ENCODE peak calls at places on chromosomes 16 and 17, in eight cellular contexts. One of them, this sample, is unnamed.

GRCh38 chr16:11233727-11234376 is 22.2 kb downstream of the SOCS1 start:
- DNase-seq in uterus: no peak
- DNase-seq in IMR-90: no peak
- DNase-seq in HL-60: no peak
- DNase-seq in B cell: peak
- DNase-seq in type B pancreatic cell: no peak
- DNase-seq in glutamatergic neuron: no peak
- DNase-seq in kidney epithelial cell: no peak
- DNase-seq in this sample: no peak

GRCh38 chr17:49703557-49704277 is 4.0 kb downstream of the SLC35B1 start:
- DNase-seq in uterus: no peak
- DNase-seq in IMR-90: peak
- DNase-seq in HL-60: no peak
- DNase-seq in B cell: peak
- DNase-seq in type B pancreatic cell: no peak
- DNase-seq in glutamatergic neuron: peak
- DNase-seq in kidney epithelial cell: no peak
- DNase-seq in this sample: no peak

GRCh38 chr17:44672479-44673093 is 16.3 kb downstream of the MEIOC start:
- DNase-seq in uterus: no peak
- DNase-seq in IMR-90: peak
- DNase-seq in HL-60: no peak
- DNase-seq in B cell: no peak
- DNase-seq in type B pancreatic cell: no peak
- DNase-seq in glutamatergic neuron: no peak
- DNase-seq in kidney epithelial cell: no peak
- DNase-seq in this sample: no peak

GRCh38 chr16:56669840-56670639 is 426 bp downstream of the MT1H start:
- DNase-seq in uterus: no peak
- DNase-seq in IMR-90: no peak
- DNase-seq in HL-60: no peak
- DNase-seq in B cell: no peak
- DNase-seq in type B pancreatic cell: no peak
- DNase-seq in glutamatergic neuron: no peak
- DNase-seq in kidney epithelial cell: no peak
- DNase-seq in this sample: no peak

GRCh38 chr17:9226794-9227135 is 205.5 kb downstream of the NTN1 start:
- DNase-seq in uterus: no peak
- DNase-seq in IMR-90: no peak
- DNase-seq in HL-60: no peak
- DNase-seq in B cell: no peak
- DNase-seq in type B pancreatic cell: no peak
- DNase-seq in glutamatergic neuron: peak
- DNase-seq in kidney epithelial cell: no peak
- DNase-seq in this sample: no peak

GRCh38 chr17:42107597-42108576 is 4.6 kb downstream of the DHX58 start:
- DNase-seq in uterus: peak
- DNase-seq in IMR-90: peak
- DNase-seq in HL-60: peak
- DNase-seq in B cell: peak
- DNase-seq in type B pancreatic cell: peak
- DNase-seq in glutamatergic neuron: peak
- DNase-seq in kidney epithelial cell: no peak
- DNase-seq in this sample: peak

GRCh38 chr17:31580331-31581021 is 189.0 kb downstream of the RAB11FIP4 start:
- DNase-seq in uterus: no peak
- DNase-seq in IMR-90: peak
- DNase-seq in HL-60: peak
- DNase-seq in B cell: no peak
- DNase-seq in type B pancreatic cell: no peak
- DNase-seq in glutamatergic neuron: no peak
- DNase-seq in kidney epithelial cell: no peak
- DNase-seq in this sample: no peak

GRCh38 chr17:69762359-69762758 is 312.7 kb upstream of the KCNJ16 start:
- DNase-seq in uterus: no peak
- DNase-seq in IMR-90: no peak
- DNase-seq in HL-60: no peak
- DNase-seq in B cell: no peak
- DNase-seq in type B pancreatic cell: no peak
- DNase-seq in glutamatergic neuron: no peak
- DNase-seq in kidney epithelial cell: no peak
- DNase-seq in this sample: no peak

GRCh38 chr16:54176376-54176901 is 110.1 kb downstream of the IRX3 start:
- DNase-seq in uterus: no peak
- DNase-seq in IMR-90: no peak
- DNase-seq in HL-60: no peak
- DNase-seq in B cell: no peak
- DNase-seq in type B pancreatic cell: no peak
- DNase-seq in glutamatergic neuron: no peak
- DNase-seq in kidney epithelial cell: no peak
- DNase-seq in this sample: no peak

GRCh38 chr17:27384261-27384701 is 72.0 kb upstream of the KSR1 start:
- DNase-seq in uterus: peak
- DNase-seq in IMR-90: peak
- DNase-seq in HL-60: no peak
- DNase-seq in B cell: no peak
- DNase-seq in type B pancreatic cell: no peak
- DNase-seq in glutamatergic neuron: no peak
- DNase-seq in kidney epithelial cell: peak
- DNase-seq in this sample: no peak

GRCh38 chr16:11053916-11054460 is 109.6 kb downstream of the CLEC16A start:
- DNase-seq in uterus: no peak
- DNase-seq in IMR-90: no peak
- DNase-seq in HL-60: no peak
- DNase-seq in B cell: no peak
- DNase-seq in type B pancreatic cell: no peak
- DNase-seq in glutamatergic neuron: peak
- DNase-seq in kidney epithelial cell: no peak
- DNase-seq in this sample: no peak

GRCh38 chr17:68431045-68431608 is 26.2 kb downstream of the WIPI1 start:
- DNase-seq in uterus: no peak
- DNase-seq in IMR-90: no peak
- DNase-seq in HL-60: no peak
- DNase-seq in B cell: no peak
- DNase-seq in type B pancreatic cell: no peak
- DNase-seq in glutamatergic neuron: no peak
- DNase-seq in kidney epithelial cell: no peak
- DNase-seq in this sample: no peak

GRCh38 chr16:4737545-4737944 is 3.2 kb downstream of the DNAAF8 start:
- DNase-seq in uterus: no peak
- DNase-seq in IMR-90: no peak
- DNase-seq in HL-60: no peak
- DNase-seq in B cell: no peak
- DNase-seq in type B pancreatic cell: no peak
- DNase-seq in glutamatergic neuron: no peak
- DNase-seq in kidney epithelial cell: no peak
- DNase-seq in this sample: no peak

GRCh38 chr16:4419402-4419801 is 3.0 kb upstream of the CORO7 start:
- DNase-seq in uterus: no peak
- DNase-seq in IMR-90: no peak
- DNase-seq in HL-60: no peak
- DNase-seq in B cell: no peak
- DNase-seq in type B pancreatic cell: no peak
- DNase-seq in glutamatergic neuron: no peak
- DNase-seq in kidney epithelial cell: no peak
- DNase-seq in this sample: no peak

GRCh38 chr17:1021147-1021546 is 24.2 kb downstream of the TIMM22 start:
- DNase-seq in uterus: no peak
- DNase-seq in IMR-90: no peak
- DNase-seq in HL-60: no peak
- DNase-seq in B cell: no peak
- DNase-seq in type B pancreatic cell: no peak
- DNase-seq in glutamatergic neuron: no peak
- DNase-seq in kidney epithelial cell: no peak
- DNase-seq in this sample: no peak

GRCh38 chr16:31141489-31142108 is 6.1 kb upstream of the PRSS8 start:
- DNase-seq in uterus: peak
- DNase-seq in IMR-90: peak
- DNase-seq in HL-60: no peak
- DNase-seq in B cell: no peak
- DNase-seq in type B pancreatic cell: no peak
- DNase-seq in glutamatergic neuron: no peak
- DNase-seq in kidney epithelial cell: no peak
- DNase-seq in this sample: no peak

GRCh38 chr16:58187092-58187491 is 10.8 kb downstream of the CSNK2A2 start:
- DNase-seq in uterus: no peak
- DNase-seq in IMR-90: no peak
- DNase-seq in HL-60: no peak
- DNase-seq in B cell: no peak
- DNase-seq in type B pancreatic cell: no peak
- DNase-seq in glutamatergic neuron: no peak
- DNase-seq in kidney epithelial cell: no peak
- DNase-seq in this sample: no peak

GRCh38 chr16:54934536-54935410 is 4.1 kb downstream of the IRX5 start:
- DNase-seq in uterus: no peak
- DNase-seq in IMR-90: no peak
- DNase-seq in HL-60: no peak
- DNase-seq in B cell: no peak
- DNase-seq in type B pancreatic cell: peak
- DNase-seq in glutamatergic neuron: peak
- DNase-seq in kidney epithelial cell: no peak
- DNase-seq in this sample: peak

GRCh38 chr17:30323895-30324319 is 9.9 kb downstream of the TMIGD1 start:
- DNase-seq in uterus: no peak
- DNase-seq in IMR-90: no peak
- DNase-seq in HL-60: peak
- DNase-seq in B cell: no peak
- DNase-seq in type B pancreatic cell: no peak
- DNase-seq in glutamatergic neuron: no peak
- DNase-seq in kidney epithelial cell: no peak
- DNase-seq in this sample: no peak

GRCh38 chr17:82775033-82775823 is 23.4 kb downstream of the TBCD start:
- DNase-seq in uterus: peak
- DNase-seq in IMR-90: no peak
- DNase-seq in HL-60: no peak
- DNase-seq in B cell: peak
- DNase-seq in type B pancreatic cell: no peak
- DNase-seq in glutamatergic neuron: peak
- DNase-seq in kidney epithelial cell: no peak
- DNase-seq in this sample: peak

GRCh38 chr17:5583426-5584382 is 605 bp downstream of the NLRP1 start:
- DNase-seq in uterus: peak
- DNase-seq in IMR-90: peak
- DNase-seq in HL-60: no peak
- DNase-seq in B cell: peak
- DNase-seq in type B pancreatic cell: no peak
- DNase-seq in glutamatergic neuron: no peak
- DNase-seq in kidney epithelial cell: no peak
- DNase-seq in this sample: no peak
- TF ChIP-seq CTCF in uterus: no peak
- TF ChIP-seq CTCF in IMR-90: no peak
- TF ChIP-seq CTCF in HL-60: no peak
- TF ChIP-seq CTCF in B cell: no peak
- TF ChIP-seq CTCF in type B pancreatic cell: no peak
- TF ChIP-seq CTCF in glutamatergic neuron: no peak
- TF ChIP-seq CTCF in kidney epithelial cell: no peak
- TF ChIP-seq CTCF in this sample: no peak

DNA sequence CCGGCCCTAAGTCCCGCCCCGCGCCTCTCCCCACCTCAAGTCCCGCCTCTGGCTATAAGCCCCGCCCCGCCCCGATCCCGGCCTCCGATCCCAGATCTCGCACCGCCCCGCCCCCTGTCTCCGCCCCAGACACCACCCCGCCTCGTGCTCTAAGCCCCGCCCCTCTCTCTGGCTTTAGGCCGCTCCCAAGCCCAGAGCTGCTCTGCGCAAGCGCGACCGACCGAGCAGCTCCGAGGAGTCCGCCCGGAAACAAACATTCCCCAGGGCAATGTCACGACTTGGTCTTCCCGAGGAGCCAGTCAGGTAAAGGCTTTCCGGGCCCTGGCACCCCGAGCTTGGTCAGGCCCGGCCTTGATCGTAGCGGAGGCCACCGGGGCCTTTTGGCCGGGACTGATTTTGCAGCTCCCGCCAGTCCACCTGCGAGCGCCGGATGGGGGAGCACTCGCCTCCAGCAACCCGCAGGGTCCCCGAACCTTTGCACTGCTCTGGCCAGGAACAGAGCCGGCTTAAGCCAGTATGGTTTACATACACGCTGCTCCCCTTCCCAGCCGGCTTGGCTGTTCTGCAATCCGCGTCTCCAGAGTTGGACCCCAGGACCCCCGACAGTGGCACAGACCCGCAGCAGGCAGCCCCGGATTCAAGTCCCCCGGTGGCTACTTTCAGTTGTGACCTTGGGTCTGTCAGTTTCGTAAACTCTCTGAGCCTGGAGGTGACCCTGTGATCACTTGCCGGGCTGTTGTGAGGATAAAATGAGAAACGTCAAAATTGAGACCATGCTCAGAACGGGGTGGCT is at the start of gene NUDT7:
- DNase-seq in uterus: peak
- DNase-seq in IMR-90: peak
- DNase-seq in HL-60: peak
- DNase-seq in B cell: peak
- DNase-seq in type B pancreatic cell: peak
- DNase-seq in glutamatergic neuron: peak
- DNase-seq in kidney epithelial cell: peak
- DNase-seq in this sample: peak
- TF ChIP-seq CTCF in uterus: peak
- TF ChIP-seq CTCF in IMR-90: peak
- TF ChIP-seq CTCF in HL-60: no peak
- TF ChIP-seq CTCF in B cell: no peak
- TF ChIP-seq CTCF in type B pancreatic cell: peak
- TF ChIP-seq CTCF in glutamatergic neuron: no peak
- TF ChIP-seq CTCF in kidney epithelial cell: peak
- TF ChIP-seq CTCF in this sample: no peak

GRCh38 chr16:66137853-66138252 is 228.6 kb upstream of the CDH5 start:
- DNase-seq in uterus: no peak
- DNase-seq in IMR-90: no peak
- DNase-seq in HL-60: no peak
- DNase-seq in B cell: no peak
- DNase-seq in type B pancreatic cell: no peak
- DNase-seq in glutamatergic neuron: no peak
- DNase-seq in kidney epithelial cell: no peak
- DNase-seq in this sample: no peak
- TF ChIP-seq CTCF in uterus: no peak
- TF ChIP-seq CTCF in IMR-90: no peak
- TF ChIP-seq CTCF in HL-60: no peak
- TF ChIP-seq CTCF in B cell: no peak
- TF ChIP-seq CTCF in type B pancreatic cell: no peak
- TF ChIP-seq CTCF in glutamatergic neuron: no peak
- TF ChIP-seq CTCF in kidney epithelial cell: no peak
- TF ChIP-seq CTCF in this sample: no peak

DNA sequence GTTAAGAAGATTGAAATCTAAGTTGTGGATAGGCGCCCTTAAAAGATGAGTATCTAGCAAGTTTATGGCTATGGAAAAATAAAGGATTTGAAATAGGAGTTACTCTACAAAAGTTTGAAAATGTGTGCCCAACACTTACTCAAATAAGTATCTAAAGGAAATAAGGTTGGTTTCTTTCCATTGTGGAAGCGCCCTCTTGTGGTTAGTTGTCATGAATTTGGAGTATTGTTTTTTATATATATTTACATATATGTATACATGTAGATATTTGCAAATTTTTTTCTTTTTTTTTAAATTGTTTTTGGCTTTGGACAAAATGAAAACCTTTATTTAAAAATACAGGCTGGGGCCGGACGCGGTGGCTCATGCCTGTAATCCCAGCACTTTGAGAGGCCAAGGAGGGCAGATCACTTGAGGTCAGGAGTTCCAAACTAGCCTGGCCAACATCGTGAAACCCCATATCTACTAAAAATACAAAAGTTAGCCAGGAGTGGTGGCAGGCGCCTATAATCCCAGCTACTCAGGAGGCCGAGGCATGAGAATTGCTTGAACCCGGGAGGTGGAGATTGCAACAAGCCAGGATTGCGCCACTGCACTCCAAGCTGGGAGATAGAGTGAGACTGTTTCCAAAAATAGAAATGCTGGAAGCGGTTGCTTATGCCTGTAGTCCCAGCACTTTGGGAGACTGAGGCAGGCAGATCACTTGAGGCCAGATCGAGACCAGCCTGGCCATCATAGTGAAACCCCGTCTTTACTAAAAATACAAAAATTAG is 24.0 kb upstream of the VPS4A start:
- DNase-seq in uterus: peak
- DNase-seq in IMR-90: peak
- DNase-seq in HL-60: no peak
- DNase-seq in B cell: peak
- DNase-seq in type B pancreatic cell: no peak
- DNase-seq in glutamatergic neuron: no peak
- DNase-seq in kidney epithelial cell: no peak
- DNase-seq in this sample: peak
- TF ChIP-seq CTCF in uterus: peak
- TF ChIP-seq CTCF in IMR-90: peak
- TF ChIP-seq CTCF in HL-60: no peak
- TF ChIP-seq CTCF in B cell: peak
- TF ChIP-seq CTCF in type B pancreatic cell: peak
- TF ChIP-seq CTCF in glutamatergic neuron: peak
- TF ChIP-seq CTCF in kidney epithelial cell: peak
- TF ChIP-seq CTCF in this sample: peak

This sample was measured in endothelial cell.